ENCODE peak calls at places on chromosome 19, in four cellular contexts. Q, H, X and J are unnamed samples.

GRCh38 chr19:40872209-40872608 is 9.8 kb downstream of the CYP2A7 start:
- DNase-seq in H (no peak), Q (no peak), X (no peak), J (no peak)

GRCh38 chr19:19040417-19040816 is 7.0 kb downstream of the ARMC6 start:
- DNase-seq in H (peak), X (no peak), Q (no peak), J (no peak)

GRCh38 chr19:55301459-55302331 is 17.9 kb downstream of the BRSK1 start:
- DNase-seq in Q (peak), H (peak), X (peak), J (peak)

GRCh38 chr19:38015216-38015615 is 108.2 kb downstream of the SIPA1L3 start:
- DNase-seq in H (no peak), X (peak), Q (no peak), J (no peak)

GRCh38 chr19:33438016-33438671 is 64.6 kb downstream of the CEBPG start:
- DNase-seq in H (no peak), Q (no peak), X (no peak), J (peak)

GRCh38 chr19:41599175-41599966 is 23.4 kb downstream of the CEACAM21 start:
- DNase-seq in Q (no peak), H (peak), X (no peak), J (no peak)

GRCh38 chr19:8148410-8149231 is 771 bp downstream of the FBN3 start:
- DNase-seq in H (no peak), Q (peak), X (peak), J (peak)

GRCh38 chr19:13033819-13034611 is 38.7 kb downstream of the NFIX start:
- DNase-seq in X (peak), Q (peak), H (peak), J (peak)

GRCh38 chr19:12766051-12766521 is 9.3 kb downstream of the HOOK2 start:
- DNase-seq in Q (peak), X (no peak), H (peak), J (peak)

GRCh38 chr19:58007285-58007684 is 4.7 kb upstream of the ZNF606 start:
- DNase-seq in Q (no peak), H (no peak), X (no peak), J (no peak)

GRCh38 chr19:21422244-21422643 is 25.3 kb downstream of the ZNF493 start:
- DNase-seq in Q (no peak), H (no peak), X (no peak), J (no peak)

GRCh38 chr19:43675269-43675879 is 5.4 kb upstream of the PLAUR start:
- DNase-seq in X (peak), H (peak), Q (no peak), J (no peak)

GRCh38 chr19:18853755-18854427 is 22.1 kb downstream of the UPF1 start:
- DNase-seq in H (no peak), Q (no peak), X (no peak), J (no peak)

GRCh38 chr19:46289724-46290619 is 6.9 kb upstream of the HIF3A start:
- DNase-seq in Q (no peak), H (no peak), X (no peak), J (no peak)
- TF ChIP-seq CTCF in Q (no peak), H (no peak), X (no peak), J (no peak)

GRCh38 chr19:49423985-49424303 is 703 bp upstream of the PTH2 start:
- DNase-seq in Q (no peak), H (no peak), X (no peak), J (no peak)
- TF ChIP-seq CTCF in Q (no peak), H (no peak), X (no peak), J (no peak)

GRCh38 chr19:22620912-22621311 is 13.2 kb upstream of the ZNF492 start:
- DNase-seq in Q (no peak), X (no peak), H (no peak), J (no peak)

GRCh38 chr19:22622020-22622419 is 12.1 kb upstream of the ZNF492 start:
- DNase-seq in H (no peak), X (no peak), Q (no peak), J (no peak)

GRCh38 chr19:22625266-22626035 is 8.7 kb upstream of the ZNF492 start:
- DNase-seq in H (no peak), Q (no peak), X (no peak), J (no peak)

GRCh38 chr19:22623841-22624221 is 10.3 kb upstream of the ZNF492 start:
- DNase-seq in Q (no peak), X (no peak), H (no peak), J (no peak)

GRCh38 chr19:22622901-22623840 is 11.0 kb upstream of the ZNF492 start:
- DNase-seq in X (no peak), H (no peak), Q (no peak), J (no peak)
- TF ChIP-seq CTCF in X (no peak), H (no peak), Q (no peak), J (no peak)

GRCh38 chr19:45467456-45468158 is at the start of gene FOSB:
- DNase-seq in X (peak), Q (peak), H (peak), J (peak)
- TF ChIP-seq CTCF in X (no peak), Q (peak), H (no peak), J (no peak)

GRCh38 chr19:984165-984967 is at the start of gene WDR18:
- DNase-seq in X (peak), Q (peak), H (peak), J (peak)
- TF ChIP-seq CTCF in X (no peak), Q (peak), H (no peak), J (peak)

GRCh38 chr19:10334340-10335148 is 1.2 kb upstream of the RAVER1 start:
- DNase-seq in H (peak), X (peak), Q (peak), J (peak)

GRCh38 chr19:10329555-10329954 is 3.8 kb downstream of the RAVER1 start:
- DNase-seq in H (no peak), X (no peak), Q (no peak), J (no peak)

GRCh38 chr19:10332965-10333757 is at the start of gene RAVER1:
- DNase-seq in H (peak), X (peak), Q (peak), J (peak)

GRCh38 chr19:10333758-10334339 is 520 bp upstream of the RAVER1 start:
- DNase-seq in X (no peak), H (no peak), Q (peak), J (no peak)

GRCh38 chr19:10332158-10332964 is 968 bp downstream of the RAVER1 start:
- DNase-seq in H (no peak), Q (no peak), X (no peak), J (peak)
- TF ChIP-seq CTCF in H (no peak), Q (no peak), X (no peak), J (no peak)

GRCh38 chr19:2579678-2580280 is 103.9 kb downstream of the GADD45B start:
- DNase-seq in H (no peak), Q (no peak), X (no peak), J (no peak)
- TF ChIP-seq CTCF in H (no peak), Q (no peak), X (peak), J (peak)

GRCh38 chr19:6674868-6675305 is 4.9 kb upstream of the TNFSF14 start:
- DNase-seq in H (peak), Q (peak), X (no peak), J (no peak)
- TF ChIP-seq CTCF in H (no peak), Q (no peak), X (no peak), J (no peak)

GRCh38 chr19:5171711-5172110 is 168.9 kb downstream of the PTPRS start:
- DNase-seq in Q (no peak), X (peak), H (no peak), J (no peak)

GRCh38 chr19:5172859-5173577 is 167.6 kb downstream of the PTPRS start:
- DNase-seq in H (no peak), Q (no peak), X (peak), J (no peak)

GRCh38 chr19:5166262-5166661 is 174.3 kb downstream of the PTPRS start:
- DNase-seq in X (no peak), Q (no peak), H (no peak), J (no peak)

GRCh38 chr19:5173993-5174392 is 166.6 kb downstream of the PTPRS start:
- DNase-seq in Q (no peak), H (no peak), X (no peak), J (no peak)

DNA sequence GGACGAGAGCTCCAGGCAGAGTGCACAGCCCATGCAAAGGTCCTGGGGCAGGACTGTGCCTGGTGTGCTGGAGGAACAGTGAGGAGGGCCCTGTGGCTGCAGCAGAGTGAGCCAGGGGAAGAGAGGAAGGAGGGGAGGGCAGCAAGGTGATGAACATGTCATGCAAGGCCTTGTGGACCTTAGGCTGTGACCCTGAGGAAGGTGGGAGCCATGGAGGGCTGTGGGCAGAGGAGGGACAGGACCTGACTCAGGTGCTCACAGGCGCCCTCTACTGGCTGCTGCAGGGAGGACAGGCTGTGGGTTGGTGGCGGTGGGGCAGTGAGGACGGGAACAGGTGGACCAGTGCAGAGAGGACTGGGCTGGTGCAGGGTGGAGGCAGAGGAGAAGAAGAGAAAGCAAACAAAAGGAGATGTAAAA is 170.3 kb downstream of the PTPRS start:
- DNase-seq in H (peak), X (peak), Q (no peak), J (peak)
- TF ChIP-seq CTCF in H (no peak), X (no peak), Q (peak), J (peak)